ENCODE peak calls at places on chromosome 6, in seven cellular contexts. H is activated CD4-positive, CD25-positive, alpha-beta regulatory T cell; I is AG08396; N is pancreas; Q is stimulated activated CD8-positive, alpha-beta memory T cell treated with anti-CD3 and anti-CD28 coated beads, Interleukin-12 subunit alpha, Interleukin-12 subunit beta, amount 100 ng/mL, for 4 hours; W is kidney tubule cell; Z is NCI-H1048. O is an unnamed sample.

GRCh38 chr6:148565931-148566663 is 180.7 kb upstream of the UST start:
- DNase-seq in H (no peak), I (peak; percentile 86), N (no peak), Q (no peak), W (peak; percentile 89), Z (no peak), O (no peak)

GRCh38 chr6:75666590-75666989 is 64.9 kb downstream of the SENP6 start:
- DNase-seq in H (no peak), I (no peak), N (no peak), Q (no peak), W (no peak), Z (no peak), O (no peak)

GRCh38 chr6:43948527-43949450 is 178.5 kb downstream of the MRPL14 start:
- DNase-seq in H (no peak), I (no peak), N (no peak), Q (no peak), W (peak; percentile 36), Z (no peak), O (no peak)

GRCh38 chr6:107418118-107418517 is 41.2 kb downstream of the PDSS2 start:
- DNase-seq in H (no peak), I (peak; percentile 21), N (no peak), Q (no peak), W (peak; percentile 13), Z (no peak), O (no peak)

GRCh38 chr6:107030151-107030550 is 2.2 kb downstream of the MTRES1 start:
- DNase-seq in H (no peak), I (no peak), N (no peak), Q (no peak), W (peak; percentile 54), Z (no peak), O (no peak)

GRCh38 chr6:130453230-130453629 is 87.4 kb downstream of the TMEM200A start:
- DNase-seq in H (no peak), I (no peak), N (no peak), Q (no peak), W (peak; percentile 55), Z (no peak), O (no peak)

GRCh38 chr6:29553268-29554057 is 6.1 kb downstream of the UBD start:
- DNase-seq in H (no peak), I (peak; percentile 77), N (peak; percentile 49), Q (no peak), W (peak; percentile 48), Z (no peak), O (no peak)

GRCh38 chr6:10426781-10427279 is 12.0 kb upstream of the TFAP2A start:
- DNase-seq in H (no peak), I (no peak), N (no peak), Q (no peak), W (no peak), Z (no peak), O (no peak)

GRCh38 chr6:75794954-75795739 is 46.1 kb downstream of the MYO6 start:
- DNase-seq in H (no peak), I (no peak), N (no peak), Q (no peak), W (no peak), Z (no peak), O (no peak)

GRCh38 chr6:110446405-110446804 is 30.0 kb downstream of the SLC22A16 start:
- DNase-seq in H (no peak), I (no peak), N (no peak), Q (no peak), W (peak; percentile 1), Z (no peak), O (no peak)

GRCh38 chr6:30612213-30612612 is 4.8 kb downstream of the PPP1R10 start:
- DNase-seq in H (no peak), I (no peak), N (no peak), Q (no peak), W (peak; percentile 38), Z (no peak), O (no peak)

O was measured in activated gamma-delta T cell treated with anti-CD3 and anti-CD28 coated beads, Interleukin-2, amount 50 U/mL, for 16 hours.